ENCODE peak calls at places on chromosomes 3 and 15, in six cellular contexts. G is T-helper 17 cell, R is retina, P is astrocyte of the hippocampus, K is mucosa of descending colon, X is sciatic nerve. S is an unnamed sample.

GRCh38 chr3:196985954-196986885 is 17.6 kb upstream of the PIGZ start:
- DNase-seq in P (no peak), G (peak; percentile 2), K (no peak), X (no peak), R (no peak), S (no peak)

GRCh38 chr3:84984429-84984828 is 25.6 kb downstream of the CADM2 start:
- DNase-seq in R (no peak), K (no peak), X (no peak), P (no peak), G (no peak), S (no peak)

GRCh38 chr3:13325892-13326443 is 94.2 kb downstream of the NUP210 start:
- DNase-seq in P (no peak), K (peak; percentile 11), X (no peak), R (no peak), G (no peak), S (no peak)

GRCh38 chr3:45011756-45012441 is 14.2 kb upstream of the CLEC3B start:
- DNase-seq in X (peak; percentile 66), P (peak; percentile 89), G (no peak), R (no peak), K (no peak), S (no peak)

GRCh38 chr15:90882781-90883525 is 1.4 kb upstream of the FES start:
- DNase-seq in X (no peak), K (no peak), R (no peak), G (no peak), P (no peak), S (no peak)

GRCh38 chr3:45992820-45993219 is 2.8 kb downstream of the FYCO1 start:
- DNase-seq in P (peak; percentile 90), G (no peak), R (no peak), X (no peak), K (no peak), S (no peak)

GRCh38 chr15:34883633-34884032 is 85.9 kb downstream of the AQR start:
- DNase-seq in K (no peak), R (no peak), P (no peak), G (no peak), X (no peak), S (no peak)

GRCh38 chr3:106255870-106256248 is 387.0 kb upstream of the CBLB start:
- DNase-seq in P (no peak), X (no peak), K (no peak), G (no peak), R (no peak), S (no peak)

GRCh38 chr3:140023616-140024530 is 88.9 kb downstream of the CLSTN2 start:
- DNase-seq in X (no peak), R (no peak), K (no peak), P (peak; percentile 60), G (no peak), S (no peak)

S was measured in NCI-H460.